ENCODE peak calls at places on chromosomes 16 and 17, in six cellular contexts. F is left ventricle myocardium inferior, Z is fibroblast of mammary gland, M is GM23248, C is fibroblast of lung, T is T1000. S is an unnamed sample.

GRCh38 chr16:85556456-85557082 is 56.6 kb upstream of the GSE1 start:
- DNase-seq in F (no peak), Z (no peak), M (peak), C (peak), T (no peak), S (peak)

GRCh38 chr17:72053069-72053846 is 67.6 kb upstream of the SOX9 start:
- DNase-seq in F (no peak), Z (no peak), M (peak), C (no peak), T (no peak), S (no peak)

GRCh38 chr16:2163211-2163881 is 7.8 kb downstream of the TRAF7 start:
- DNase-seq in F (no peak), Z (no peak), M (no peak), C (peak), T (no peak), S (no peak)

GRCh38 chr16:74626741-74627416 is 20.0 kb upstream of the GLG1 start:
- DNase-seq in F (no peak), Z (peak), M (peak), C (peak), T (no peak), S (no peak)

GRCh38 chr17:80821546-80821945 is 170.1 kb upstream of the CHMP6 start:
- DNase-seq in F (no peak), Z (no peak), M (no peak), C (no peak), T (no peak), S (peak)

GRCh38 chr16:12320298-12320706 is 343.8 kb downstream of the SNX29 start:
- DNase-seq in F (no peak), Z (peak), M (peak), C (peak), T (no peak), S (no peak)

GRCh38 chr16:52561910-52562741 is 15.2 kb upstream of the TOX3 start:
- DNase-seq in F (no peak), Z (no peak), M (no peak), C (no peak), T (no peak), S (no peak)

GRCh38 chr17:2250140-2251095 is 53.2 kb downstream of the SMG6 start:
- DNase-seq in F (no peak), Z (peak), M (peak), C (peak), T (no peak), S (no peak)

GRCh38 chr17:71546369-71546864 is 574.4 kb upstream of the SOX9 start:
- DNase-seq in F (no peak), Z (no peak), M (no peak), C (no peak), T (no peak), S (no peak)

GRCh38 chr16:19119564-19119963 is 5.8 kb downstream of the ITPRIPL2 start:
- DNase-seq in F (no peak), Z (peak), M (peak), C (peak), T (no peak), S (no peak)

GRCh38 chr17:50148226-50149098 is 2.0 kb downstream of the PPP1R9B start:
- DNase-seq in F (peak), Z (no peak), M (peak), C (peak), T (peak), S (peak)

GRCh38 chr16:81522141-81522701 is 77.6 kb downstream of the CMIP start:
- DNase-seq in F (no peak), Z (no peak), M (no peak), C (no peak), T (no peak), S (peak)

GRCh38 chr17:80527016-80527645 is 17.5 kb upstream of the RPTOR start:
- DNase-seq in F (no peak), Z (no peak), M (peak), C (peak), T (no peak), S (no peak)

GRCh38 chr17:67696853-67697505 is 20.8 kb upstream of the NOL11 start:
- DNase-seq in F (no peak), Z (no peak), M (no peak), C (no peak), T (no peak), S (no peak)

GRCh38 chr17:1372618-1373017 is 27.4 kb downstream of the YWHAE start:
- DNase-seq in F (no peak), Z (no peak), M (no peak), C (no peak), T (no peak), S (no peak)

GRCh38 chr17:82917656-82918345 is 78.0 kb upstream of the ZNF750 start:
- DNase-seq in F (no peak), Z (no peak), M (peak), C (no peak), T (no peak), S (no peak)

GRCh38 chr17:19630035-19630434 is 18.5 kb upstream of the ALDH3A2 start:
- DNase-seq in F (no peak), Z (no peak), M (no peak), C (no peak), T (no peak), S (no peak)

GRCh38 chr17:4604111-4604644 is 19.8 kb downstream of the SMTNL2 start:
- DNase-seq in F (peak), Z (peak), M (peak), C (peak), T (no peak), S (peak)

GRCh38 chr17:66733759-66734158 is 101.2 kb upstream of the CACNG5 start:
- DNase-seq in F (no peak), Z (no peak), M (no peak), C (no peak), T (no peak), S (no peak)

GRCh38 chr16:27244363-27244755 is 24.2 kb downstream of the NSMCE1 start:
- DNase-seq in F (no peak), Z (no peak), M (no peak), C (no peak), T (no peak), S (no peak)

GRCh38 chr17:54754560-54754959 is 146.1 kb upstream of the TOM1L1 start:
- DNase-seq in F (no peak), Z (no peak), M (no peak), C (no peak), T (no peak), S (peak)

GRCh38 chr16:3656491-3657468 is 2.3 kb downstream of the DNASE1 start:
- DNase-seq in F (no peak), Z (peak), M (peak), C (no peak), T (no peak), S (peak)

GRCh38 chr17:42779304-42779941 is 987 bp upstream of the WNK4 start:
- DNase-seq in F (no peak), Z (no peak), M (no peak), C (no peak), T (no peak), S (peak)

GRCh38 chr17:80751070-80751459 is 206.4 kb downstream of the RPTOR start:
- DNase-seq in F (no peak), Z (peak), M (peak), C (no peak), T (no peak), S (no peak)

GRCh38 chr17:82148997-82149396 is 51.0 kb upstream of the FASN start:
- DNase-seq in F (no peak), Z (no peak), M (peak), C (no peak), T (no peak), S (no peak)

GRCh38 chr17:74089869-74090464 is 113.5 kb upstream of the RPL38 start:
- DNase-seq in F (no peak), Z (peak), M (peak), C (peak), T (no peak), S (no peak)

GRCh38 chr16:68907297-68907999 is 64.1 kb downstream of the TANGO6 start:
- DNase-seq in F (no peak), Z (no peak), M (no peak), C (no peak), T (no peak), S (no peak)